ENCODE peak calls at places on chromosomes 6 and 20, in nine cellular contexts. Y is activated T-cell treated with anti-CD3 and anti-CD28 coated beads for 1 hour, X is psoas muscle, O is colonic mucosa, T is GOT3, S is GM04503, G is body of pancreas, V is retinal pigment epithelial cell, K is SK-N-MC. H is an unnamed sample.
A peak's percentile ranks its signal among the peaks of the same experiment; 100 is the strongest.

GRCh38 chr6:7673063-7673536 is 52.8 kb upstream of the BMP6 start:
- DNase-seq in Y (no peak), X (peak; percentile 44), O (peak; percentile 72), T (no peak), S (no peak), G (peak; percentile 10), V (peak; percentile 18), K (no peak), H (no peak)

GRCh38 chr6:143205983-143206382 is 145.3 kb downstream of the AIG1 start:
- DNase-seq in Y (no peak), X (no peak), O (no peak), T (no peak), S (no peak), G (no peak), V (no peak), K (no peak), H (no peak)

GRCh38 chr20:846894-847278 is 13.4 kb downstream of the FAM110A start:
- DNase-seq in Y (peak; percentile 51), X (peak; percentile 18), O (peak; percentile 36), T (no peak), S (no peak), G (no peak), V (no peak), K (no peak), H (no peak)

GRCh38 chr20:41594514-41595322 is 23.5 kb downstream of the CHD6 start:
- DNase-seq in Y (no peak), X (no peak), O (no peak), T (no peak), S (no peak), G (no peak), V (no peak), K (no peak), H (no peak)

GRCh38 chr6:27650620-27651370 is 177.9 kb upstream of the ZNF184 start:
- DNase-seq in Y (no peak), X (no peak), O (no peak), T (no peak), S (no peak), G (peak; percentile 25), V (peak; percentile 34), K (no peak), H (no peak)

GRCh38 chr6:137903933-137904821 is 37.1 kb downstream of the TNFAIP3 start:
- DNase-seq in Y (no peak), X (no peak), O (no peak), T (no peak), S (no peak), G (no peak), V (no peak), K (no peak), H (no peak)

GRCh38 chr6:24357336-24358218 is at the start of gene DCDC2:
- DNase-seq in Y (peak; percentile 9), X (peak; percentile 31), O (peak; percentile 90), T (no peak), S (no peak), G (peak; percentile 97), V (no peak), K (no peak), H (no peak)

GRCh38 chr20:60222497-60222896 is 264.3 kb downstream of the CDH26 start:
- DNase-seq in Y (no peak), X (no peak), O (no peak), T (no peak), S (no peak), G (no peak), V (no peak), K (no peak), H (no peak)

GRCh38 chr20:63579017-63579705 is 5.1 kb upstream of the HELZ2 start:
- DNase-seq in Y (no peak), X (no peak), O (no peak), T (no peak), S (no peak), G (no peak), V (no peak), K (no peak), H (no peak)

GRCh38 chr20:54350415-54350814 is 125.0 kb upstream of the DOK5 start:
- DNase-seq in Y (no peak), X (no peak), O (no peak), T (no peak), S (no peak), G (no peak), V (no peak), K (no peak), H (no peak)

GRCh38 chr20:44450279-44450937 is 25.3 kb upstream of the TTPAL start:
- DNase-seq in Y (no peak), X (no peak), O (no peak), T (no peak), S (no peak), G (no peak), V (no peak), K (no peak), H (no peak)

GRCh38 chr20:50713677-50714101 is 17.7 kb upstream of the PARD6B start:
- DNase-seq in Y (no peak), X (no peak), O (no peak), T (no peak), S (no peak), G (peak; percentile 68), V (no peak), K (no peak), H (peak; percentile 25)

GRCh38 chr6:42001506-42001905 is 48.8 kb upstream of the TAF8 start:
- DNase-seq in Y (no peak), X (no peak), O (no peak), T (no peak), S (no peak), G (no peak), V (no peak), K (no peak), H (no peak)

GRCh38 chr6:90021701-90022100 is 127.4 kb downstream of the GJA10 start:
- DNase-seq in Y (no peak), X (no peak), O (no peak), T (no peak), S (no peak), G (no peak), V (no peak), K (no peak), H (no peak)

GRCh38 chr6:26215200-26216014 is 128.2 kb downstream of the HFE start:
- DNase-seq in Y (no peak), X (no peak), O (no peak), T (no peak), S (no peak), G (no peak), V (no peak), K (no peak), H (no peak)

GRCh38 chr6:42338573-42339218 is 113.0 kb downstream of the TRERF1 start:
- DNase-seq in Y (no peak), X (no peak), O (no peak), T (peak; percentile 76), S (peak; percentile 99), G (no peak), V (peak; percentile 93), K (no peak), H (no peak)

GRCh38 chr20:62980380-62980960 is 26.3 kb downstream of the BHLHE23 start:
- DNase-seq in Y (no peak), X (no peak), O (no peak), T (no peak), S (no peak), G (no peak), V (no peak), K (no peak), H (no peak)

GRCh38 chr20:56826971-56827645 is 198.0 kb downstream of the TFAP2C start:
- DNase-seq in Y (no peak), X (peak; percentile 24), O (no peak), T (no peak), S (peak; percentile 69), G (no peak), V (no peak), K (no peak), H (no peak)

GRCh38 chr20:63060057-63060991 is 53.6 kb upstream of the BHLHE23 start:
- DNase-seq in Y (no peak), X (no peak), O (no peak), T (no peak), S (peak; percentile 26), G (no peak), V (no peak), K (no peak), H (no peak)

GRCh38 chr6:25456249-25456648 is 177.1 kb downstream of the CARMIL1 start:
- DNase-seq in Y (no peak), X (no peak), O (no peak), T (no peak), S (no peak), G (no peak), V (no peak), K (no peak), H (no peak)

GRCh38 chr6:46963626-46964025 is 41.9 kb upstream of the ADGRF5 start:
- DNase-seq in Y (no peak), X (no peak), O (no peak), T (no peak), S (no peak), G (peak; percentile 6), V (no peak), K (no peak), H (no peak)

GRCh38 chr20:47205577-47206123 is 150.8 kb downstream of the ZMYND8 start:
- DNase-seq in Y (no peak), X (peak; percentile 63), O (peak; percentile 27), T (no peak), S (no peak), G (peak; percentile 46), V (no peak), K (no peak), H (peak; percentile 2)

GRCh38 chr20:23586735-23587525 is 18.6 kb upstream of the CST9L start:
- DNase-seq in Y (no peak), X (no peak), O (peak; percentile 15), T (no peak), S (no peak), G (no peak), V (no peak), K (no peak), H (no peak)

GRCh38 chr6:27668442-27669275 is 195.8 kb upstream of the ZNF184 start:
- DNase-seq in Y (no peak), X (no peak), O (peak; percentile 72), T (peak; percentile 36), S (no peak), G (peak; percentile 16), V (no peak), K (no peak), H (no peak)

GRCh38 chr6:63634630-63635029 is 972 bp upstream of the PHF3 start:
- DNase-seq in Y (no peak), X (no peak), O (no peak), T (no peak), S (no peak), G (no peak), V (no peak), K (no peak), H (no peak)

GRCh38 chr6:142542704-142543233 is 241.0 kb downstream of the ADGRG6 start:
- DNase-seq in Y (no peak), X (peak; percentile 54), O (peak; percentile 46), T (peak; percentile 9), S (peak; percentile 23), G (peak; percentile 32), V (no peak), K (no peak), H (no peak)

GRCh38 chr6:82248233-82248735 is 740 bp upstream of the IBTK start:
- DNase-seq in Y (no peak), X (no peak), O (peak; percentile 53), T (no peak), S (peak; percentile 19), G (peak; percentile 72), V (peak; percentile 88), K (no peak), H (no peak)

GRCh38 chr6:72624557-72625160 is 2.8 kb downstream of the KCNQ5 start:
- DNase-seq in Y (no peak), X (no peak), O (no peak), T (no peak), S (no peak), G (no peak), V (no peak), K (no peak), H (no peak)

GRCh38 chr20:13302647-13303425 is 81.8 kb downstream of the ISM1 start:
- DNase-seq in Y (peak; percentile 22), X (no peak), O (peak; percentile 49), T (no peak), S (no peak), G (peak; percentile 27), V (no peak), K (no peak), H (no peak)

GRCh38 chr6:149150999-149151398 is 166.5 kb upstream of the TAB2 start:
- DNase-seq in Y (no peak), X (no peak), O (no peak), T (no peak), S (no peak), G (no peak), V (no peak), K (no peak), H (no peak)